ENCODE peak calls at places on chromosomes 12 and 14, in six cellular contexts. H is right lobe of liver, X is GM12891, J is transverse colon, W is heart left ventricle, P is HCT116. M is an unnamed sample.

GRCh38 chr12:87807127-87807526 is 222.1 kb downstream of the C12orf50 start:
- DNase-seq in H (no peak), X (no peak), J (no peak), W (no peak), P (no peak), M (no peak)

GRCh38 chr14:50475460-50475859 is 56.9 kb downstream of the MAP4K5 start:
- DNase-seq in H (no peak), X (no peak), J (no peak), W (no peak), P (no peak), M (no peak)

GRCh38 chr14:68637106-68638021 is 155.5 kb downstream of the ZFP36L1 start:
- DNase-seq in H (no peak), X (no peak), J (no peak), W (peak; percentile 59), P (no peak), M (no peak)

GRCh38 chr14:103847954-103848719 is 762 bp upstream of the PPP1R13B start:
- DNase-seq in H (peak; percentile 44), X (no peak), J (peak; percentile 37), W (peak; percentile 46), P (no peak), M (no peak)

GRCh38 chr14:58549358-58549757 is 88.4 kb upstream of the DACT1 start:
- DNase-seq in H (no peak), X (no peak), J (no peak), W (no peak), P (no peak), M (no peak)

GRCh38 chr14:100900837-100901390 is 2.6 kb downstream of the RTL1 start:
- DNase-seq in H (peak; percentile 35), X (no peak), J (peak; percentile 50), W (no peak), P (peak; percentile 41), M (peak; percentile 7)

GRCh38 chr14:93811020-93811419 is 22.7 kb upstream of the PRIMA1 start:
- DNase-seq in H (no peak), X (no peak), J (no peak), W (no peak), P (no peak), M (no peak)

GRCh38 chr12:100703868-100704267 is 90.7 kb upstream of the ANO4 start:
- DNase-seq in H (no peak), X (no peak), J (no peak), W (no peak), P (no peak), M (no peak)

GRCh38 chr12:15544589-15544988 is 222.3 kb downstream of the PTPRO start:
- DNase-seq in H (no peak), X (no peak), J (no peak), W (no peak), P (no peak), M (no peak)

GRCh38 chr14:96104469-96105057 is 65.4 kb downstream of the C14orf132 start:
- DNase-seq in H (peak; percentile 90), X (no peak), J (peak; percentile 87), W (peak; percentile 33), P (no peak), M (no peak)

GRCh38 chr12:30840715-30841114 is 85.8 kb upstream of the TSPAN11 start:
- DNase-seq in H (no peak), X (no peak), J (no peak), W (no peak), P (no peak), M (no peak)

GRCh38 chr14:99575043-99576023 is 28.7 kb downstream of the CCDC85C start:
- DNase-seq in H (peak; percentile 58), X (no peak), J (peak; percentile 91), W (peak; percentile 48), P (no peak), M (no peak)

GRCh38 chr12:131930510-131930909 is 1.4 kb downstream of the PUS1 start:
- DNase-seq in H (no peak), X (no peak), J (no peak), W (no peak), P (no peak), M (no peak)

GRCh38 chr12:131929530-131930456 is 717 bp downstream of the PUS1 start:
- DNase-seq in H (no peak), X (peak; percentile 56), J (peak; percentile 42), W (peak; percentile 20), P (no peak), M (peak; percentile 73)

GRCh38 chr12:131928765-131929529 is at the start of gene PUS1:
- DNase-seq in H (peak; percentile 94), X (peak; percentile 97), J (peak; percentile 96), W (peak; percentile 97), P (peak; percentile 86), M (peak; percentile 96)

GRCh38 chr12:131934535-131934934 is 5.5 kb downstream of the PUS1 start:
- DNase-seq in H (peak; percentile 7), X (no peak), J (no peak), W (no peak), P (no peak), M (no peak)

DNA sequence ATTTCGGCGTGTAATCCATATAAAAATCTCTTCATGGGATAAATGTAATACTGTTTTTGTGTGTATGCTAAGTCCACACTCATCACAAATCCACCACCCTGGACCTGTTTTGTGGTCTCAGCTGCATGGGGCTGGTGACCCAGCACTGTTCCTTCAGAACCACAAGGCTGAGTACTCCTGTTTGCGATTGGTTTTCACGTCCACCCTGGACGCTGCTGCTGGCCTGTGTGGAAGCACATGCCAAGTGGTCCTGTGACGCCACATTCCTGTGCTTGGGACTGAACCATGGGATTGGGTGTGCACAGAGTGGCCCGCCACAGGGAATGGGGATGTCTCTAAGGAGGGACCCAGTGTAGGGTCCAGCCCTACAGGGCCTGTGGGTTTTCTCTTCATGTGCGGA is 4.3 kb downstream of the PUS1 start:
- DNase-seq in H (peak; percentile 5), X (no peak), J (no peak), W (no peak), P (no peak), M (no peak)
- TF ChIP-seq POLR2A in H (no peak), X (peak; percentile 13), J (no peak), W (no peak), P (no peak), M (no peak)

GRCh38 chr12:124422570-124423523 is 128.0 kb downstream of the RFLNA start:
- DNase-seq in H (peak; percentile 91), X (no peak), J (peak; percentile 92), W (peak; percentile 93), P (peak; percentile 84), M (peak; percentile 41)
- TF ChIP-seq POLR2A in H (no peak), X (no peak), J (peak; percentile 43), W (no peak), P (no peak), M (no peak)

GRCh38 chr14:33950320-33951182 is at the start of gene EGLN3:
- DNase-seq in H (peak; percentile 94), X (peak; percentile 72), J (peak; percentile 93), W (peak; percentile 92), P (peak; percentile 68), M (peak; percentile 83)
- TF ChIP-seq POLR2A in H (peak; percentile 87), X (no peak), J (peak; percentile 98), W (peak; percentile 99), P (peak; percentile 51), M (peak; percentile 79)

GRCh38 chr12:116425256-116426193 is 133.7 kb upstream of the MAP1LC3B2 start:
- DNase-seq in H (no peak), X (no peak), J (no peak), W (no peak), P (no peak), M (no peak)

GRCh38 chr12:116420476-116420875 is 138.7 kb upstream of the MAP1LC3B2 start:
- DNase-seq in H (no peak), X (no peak), J (no peak), W (no peak), P (no peak), M (no peak)

GRCh38 chr12:116421785-116422538 is 137.2 kb upstream of the MAP1LC3B2 start:
- DNase-seq in H (no peak), X (no peak), J (no peak), W (no peak), P (no peak), M (no peak)

GRCh38 chr12:116426391-116427136 is 132.6 kb upstream of the MAP1LC3B2 start:
- DNase-seq in H (no peak), X (no peak), J (peak; percentile 27), W (peak; percentile 53), P (peak; percentile 87), M (no peak)

GRCh38 chr12:116423053-116423452 is 136.1 kb upstream of the MAP1LC3B2 start:
- DNase-seq in H (no peak), X (no peak), J (no peak), W (no peak), P (no peak), M (no peak)
- TF ChIP-seq POLR2A in H (no peak), X (no peak), J (no peak), W (no peak), P (no peak), M (no peak)

DNA sequence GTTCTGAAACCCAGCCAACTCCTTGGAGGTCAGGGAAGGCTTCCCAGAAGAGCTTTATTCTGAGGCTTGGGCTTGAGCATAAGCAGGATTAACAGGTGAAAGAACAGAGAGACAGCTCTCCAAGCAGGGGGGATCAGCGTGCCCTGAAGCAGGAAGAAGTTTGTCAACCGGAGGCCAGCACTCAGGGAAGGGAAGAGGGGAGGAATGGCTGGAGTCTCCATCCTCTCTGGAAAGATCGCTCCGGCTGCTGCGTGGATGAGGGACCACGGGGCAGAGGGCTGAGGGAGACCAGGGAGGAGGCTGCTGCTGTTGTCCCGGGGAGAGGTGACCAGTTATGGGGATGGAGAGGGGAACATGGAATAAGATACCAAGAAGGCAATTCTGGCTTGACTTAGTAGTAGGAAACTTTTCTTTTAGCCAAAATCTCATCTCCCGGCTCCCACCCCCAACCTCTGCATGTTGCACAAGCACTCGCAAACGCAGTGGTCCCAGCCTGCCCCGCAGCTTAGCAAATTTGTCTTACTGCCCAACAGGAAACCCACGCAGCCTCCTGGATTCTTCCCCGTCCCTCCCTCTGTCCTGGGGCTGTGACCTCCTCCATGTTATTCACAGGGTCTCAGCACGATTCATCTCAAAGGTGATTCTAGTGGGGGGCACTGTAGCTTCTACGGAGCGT is 1.2 kb upstream of the SSH1 start:
- DNase-seq in H (peak; percentile 31), X (no peak), J (no peak), W (peak; percentile 34), P (no peak), M (peak; percentile 31)
- TF ChIP-seq POLR2A in H (no peak), X (no peak), J (no peak), W (no peak), P (no peak), M (no peak)

M was measured in erythroblast.